ENCODE peak calls at places on chromosome 7, in seven cellular contexts. U is amygdala; Q is ovary; L is NT2/D1; S is naive thymus-derived CD8-positive, alpha-beta T cell; N is activated CD4-positive, CD25-positive, alpha-beta regulatory T cell; P is progenitor cell of endocrine pancreas. W is an unnamed sample.

GRCh38 chr7:81903115-81903514 is 133.3 kb upstream of the HGF start:
- DNase-seq in U (no peak), Q (no peak), L (no peak), S (no peak), N (no peak), P (no peak), W (no peak)

GRCh38 chr7:23216021-23216420 is 30.6 kb upstream of the GPNMB start:
- DNase-seq in U (peak; percentile 13), Q (no peak), L (no peak), S (no peak), N (no peak), P (no peak), W (no peak)

GRCh38 chr7:130721486-130722277 is 12.3 kb downstream of the KLF14 start:
- DNase-seq in U (peak; percentile 9), Q (peak; percentile 79), L (no peak), S (peak; percentile 13), N (no peak), P (peak; percentile 59), W (peak; percentile 73)

GRCh38 chr7:134483296-134483695 is 24.4 kb upstream of the AKR1B1 start:
- DNase-seq in U (no peak), Q (no peak), L (no peak), S (no peak), N (no peak), P (no peak), W (no peak)

GRCh38 chr7:3482147-3482921 is 181.3 kb downstream of the SDK1 start:
- DNase-seq in U (no peak), Q (no peak), L (peak; percentile 94), S (no peak), N (no peak), P (no peak), W (no peak)

GRCh38 chr7:618539-619355 is 99.1 kb upstream of the PDGFA start:
- DNase-seq in U (no peak), Q (no peak), L (no peak), S (peak; percentile 79), N (no peak), P (no peak), W (no peak)

GRCh38 chr7:129689995-129690581 is 78.6 kb downstream of the NRF1 start:
- DNase-seq in U (no peak), Q (no peak), L (no peak), S (no peak), N (no peak), P (no peak), W (no peak)

GRCh38 chr7:132643302-132643701 is 67.0 kb upstream of the PLXNA4 start:
- DNase-seq in U (no peak), Q (no peak), L (peak; percentile 66), S (no peak), N (no peak), P (no peak), W (no peak)

GRCh38 chr7:32217841-32218467 is 147.7 kb upstream of the PDE1C start:
- DNase-seq in U (no peak), Q (no peak), L (no peak), S (no peak), N (no peak), P (no peak), W (no peak)

GRCh38 chr7:52507546-52507945 is 527.9 kb upstream of the POM121L12 start:
- DNase-seq in U (no peak), Q (no peak), L (no peak), S (no peak), N (no peak), P (no peak), W (no peak)

GRCh38 chr7:43669286-43670081 is 59.8 kb downstream of the COA1 start:
- DNase-seq in U (no peak), Q (no peak), L (peak; percentile 81), S (peak; percentile 53), N (peak; percentile 44), P (no peak), W (no peak)

GRCh38 chr7:86963599-86964230 is 95.7 kb downstream of the ELAPOR2 start:
- DNase-seq in U (no peak), Q (no peak), L (no peak), S (no peak), N (no peak), P (no peak), W (no peak)

GRCh38 chr7:157572622-157573021 is 235.8 kb downstream of the DNAJB6 start:
- DNase-seq in U (no peak), Q (no peak), L (no peak), S (no peak), N (no peak), P (no peak), W (no peak)

GRCh38 chr7:50335795-50336754 is 31.6 kb downstream of the IKZF1 start:
- DNase-seq in U (no peak), Q (no peak), L (no peak), S (peak; percentile 67), N (peak; percentile 59), P (no peak), W (no peak)

GRCh38 chr7:101602484-101603241 is 26.4 kb downstream of the MYL10 start:
- DNase-seq in U (peak; percentile 21), Q (peak; percentile 72), L (peak; percentile 87), S (peak; percentile 64), N (peak; percentile 50), P (peak; percentile 81), W (peak; percentile 90)

GRCh38 chr7:138926241-138926612 is 55.0 kb downstream of the KIAA1549 start:
- DNase-seq in U (no peak), Q (no peak), L (no peak), S (no peak), N (no peak), P (no peak), W (no peak)

GRCh38 chr7:5217396-5217795 is 27.4 kb downstream of the WIPI2 start:
- DNase-seq in U (no peak), Q (no peak), L (no peak), S (no peak), N (no peak), P (no peak), W (peak; percentile 45)

GRCh38 chr7:45599851-45600706 is 25.9 kb downstream of the ADCY1 start:
- DNase-seq in U (no peak), Q (no peak), L (no peak), S (no peak), N (no peak), P (no peak), W (peak; percentile 45)

GRCh38 chr7:44341399-44341798 is 16.0 kb upstream of the CAMK2B start:
- DNase-seq in U (no peak), Q (no peak), L (no peak), S (no peak), N (no peak), P (no peak), W (no peak)

GRCh38 chr7:32583791-32584190 is 88.5 kb downstream of the AVL9 start:
- DNase-seq in U (no peak), Q (no peak), L (no peak), S (no peak), N (no peak), P (no peak), W (no peak)

GRCh38 chr7:46776790-46777189 is 805.1 kb downstream of the TNS3 start:
- DNase-seq in U (no peak), Q (no peak), L (no peak), S (no peak), N (no peak), P (no peak), W (no peak)

GRCh38 chr7:38881015-38881414 is 28.0 kb downstream of the VPS41 start:
- DNase-seq in U (no peak), Q (no peak), L (no peak), S (no peak), N (no peak), P (no peak), W (no peak)

GRCh38 chr7:80392229-80393169 is 119.4 kb downstream of the GNAT3 start:
- DNase-seq in U (no peak), Q (no peak), L (no peak), S (no peak), N (no peak), P (no peak), W (no peak)